ENCODE peak calls at places on chromosomes 5 and 9, in six cellular contexts. H is epithelial cell of esophagus, L is AG04449, A is upper lobe of right lung, O is prostate gland, I is GM13977. B is an unnamed sample.

GRCh38 chr9:112169368-112169767 is 5.7 kb downstream of the SUSD1 start:
- DNase-seq in H (peak), A (no peak), I (no peak), L (no peak), O (no peak), B (no peak)

GRCh38 chr5:15897609-15898008 is 282.0 kb downstream of the MARCHF11 start:
- DNase-seq in A (no peak), I (no peak), H (no peak), O (no peak), L (no peak), B (no peak)

GRCh38 chr5:158203256-158203655 is 344.3 kb upstream of the CLINT1 start:
- DNase-seq in I (no peak), O (no peak), L (no peak), A (no peak), H (no peak), B (no peak)

GRCh38 chr9:127968046-127968445 is 12.7 kb downstream of the EEIG1 start:
- DNase-seq in O (no peak), I (no peak), A (no peak), H (peak), L (no peak), B (no peak)

GRCh38 chr9:108180511-108180910 is 675.3 kb downstream of the ACTL7B start:
- DNase-seq in H (no peak), I (no peak), L (no peak), A (no peak), O (peak), B (no peak)

GRCh38 chr5:135662104-135662503 is 83.3 kb upstream of the CXCL14 start:
- DNase-seq in L (no peak), H (no peak), I (no peak), A (no peak), O (no peak), B (no peak)

GRCh38 chr9:112218908-112219307 is 43.8 kb upstream of the SUSD1 start:
- DNase-seq in O (no peak), I (peak), A (no peak), H (no peak), L (no peak), B (no peak)

GRCh38 chr9:117936185-117936758 is 232.1 kb downstream of the TLR4 start:
- DNase-seq in L (no peak), A (no peak), I (no peak), H (no peak), O (no peak), B (no peak)

GRCh38 chr5:156128026-156128425 is 198.9 kb upstream of the SGCD start:
- DNase-seq in O (no peak), A (no peak), H (no peak), L (no peak), I (peak), B (no peak)

GRCh38 chr5:158759276-158759675 is 340.4 kb downstream of the EBF1 start:
- DNase-seq in O (no peak), L (no peak), A (no peak), I (no peak), H (no peak), B (no peak)

GRCh38 chr5:77898385-77898784 is 122.2 kb upstream of the TBCA start:
- DNase-seq in L (no peak), H (no peak), O (no peak), I (no peak), A (no peak), B (no peak)

GRCh38 chr5:97163360-97163764 is 19.7 kb downstream of the RIOK2 start:
- DNase-seq in L (no peak), A (no peak), I (no peak), H (peak), O (no peak), B (no peak)

GRCh38 chr9:71693607-71694006 is 74.7 kb downstream of the CEMIP2 start:
- DNase-seq in L (no peak), A (no peak), O (no peak), H (no peak), I (no peak), B (no peak)

GRCh38 chr5:140118294-140118936 is 4.5 kb downstream of the PURA start:
- DNase-seq in L (no peak), O (no peak), A (no peak), H (no peak), I (no peak), B (no peak)

GRCh38 chr5:63201738-63202137 is 623.1 kb downstream of the LRRC70 start:
- DNase-seq in I (no peak), O (no peak), L (no peak), A (no peak), H (peak), B (no peak)
- TF ChIP-seq CTCF in I (no peak), O (no peak), L (no peak), A (no peak), H (no peak), B (no peak)

DNA sequence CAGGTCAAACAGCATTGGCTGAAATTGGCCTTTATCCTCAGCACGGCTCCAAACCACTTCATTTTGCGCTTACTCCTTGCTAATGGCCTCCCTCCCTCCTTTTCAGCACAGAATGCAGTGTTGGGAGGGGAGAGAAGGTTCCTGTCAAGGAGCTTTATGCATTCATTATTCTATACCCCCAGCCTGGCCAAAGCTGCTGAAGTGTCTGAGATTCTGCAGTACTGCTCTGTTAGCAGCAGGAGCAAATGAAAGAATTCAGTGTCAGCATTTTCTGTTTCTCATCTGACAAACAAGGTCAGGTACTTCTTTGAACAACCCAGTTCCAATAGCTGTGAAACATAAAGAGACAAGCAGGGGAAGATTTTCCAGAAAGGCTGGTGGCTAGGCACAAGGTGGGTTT is 109.5 kb upstream of the APC start:
- DNase-seq in O (no peak), H (no peak), L (no peak), I (no peak), A (no peak), B (no peak)
- TF ChIP-seq CTCF in O (no peak), H (no peak), L (no peak), I (no peak), A (no peak), B (no peak)

GRCh38 chr5:180086816-180087426 is 15.4 kb upstream of the RNF130 start:
- DNase-seq in O (no peak), A (no peak), I (no peak), H (no peak), L (no peak), B (no peak)

GRCh38 chr5:180093241-180093640 is 21.7 kb upstream of the RNF130 start:
- DNase-seq in I (no peak), O (no peak), H (no peak), L (no peak), A (no peak), B (no peak)

GRCh38 chr5:180088561-180088960 is 17.0 kb upstream of the RNF130 start:
- DNase-seq in I (no peak), H (no peak), A (no peak), L (no peak), O (no peak), B (no peak)

GRCh38 chr5:180090769-180091546 is 19.4 kb upstream of the RNF130 start:
- DNase-seq in A (no peak), L (no peak), O (peak), H (peak), I (no peak), B (no peak)

GRCh38 chr5:180090098-180090768 is 18.7 kb upstream of the RNF130 start:
- DNase-seq in A (peak), I (peak), H (peak), L (no peak), O (peak), B (no peak)
- TF ChIP-seq CTCF in A (peak), I (peak), H (peak), L (peak), O (peak), B (peak)

DNA sequence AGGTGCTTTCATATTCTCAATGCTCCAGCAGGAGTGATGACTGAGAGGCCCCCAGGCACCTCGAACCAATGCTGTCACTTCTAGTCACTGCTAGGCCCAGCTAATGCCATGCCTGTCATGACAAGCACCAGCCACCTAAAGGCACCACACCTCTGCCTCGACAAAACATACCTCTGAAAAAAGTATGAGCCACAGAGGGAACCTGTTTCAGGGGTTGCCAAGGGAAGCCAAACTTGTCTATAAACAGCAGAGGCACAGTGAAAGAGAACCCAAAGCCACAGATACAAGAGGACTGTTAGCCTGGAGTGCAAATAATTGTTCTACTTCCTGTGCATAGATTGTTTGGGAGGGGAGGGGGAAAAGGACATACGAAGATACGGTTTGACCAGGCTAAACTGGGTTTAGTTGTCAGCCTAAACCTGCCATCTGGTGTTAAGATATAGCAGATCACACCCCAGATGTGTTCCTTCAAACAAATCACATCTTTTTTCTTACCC is 45.9 kb downstream of the BNC2 start:
- DNase-seq in L (no peak), A (no peak), I (no peak), O (peak), H (peak), B (peak)
- TF ChIP-seq CTCF in L (no peak), A (no peak), I (no peak), O (no peak), H (no peak), B (peak)

DNA sequence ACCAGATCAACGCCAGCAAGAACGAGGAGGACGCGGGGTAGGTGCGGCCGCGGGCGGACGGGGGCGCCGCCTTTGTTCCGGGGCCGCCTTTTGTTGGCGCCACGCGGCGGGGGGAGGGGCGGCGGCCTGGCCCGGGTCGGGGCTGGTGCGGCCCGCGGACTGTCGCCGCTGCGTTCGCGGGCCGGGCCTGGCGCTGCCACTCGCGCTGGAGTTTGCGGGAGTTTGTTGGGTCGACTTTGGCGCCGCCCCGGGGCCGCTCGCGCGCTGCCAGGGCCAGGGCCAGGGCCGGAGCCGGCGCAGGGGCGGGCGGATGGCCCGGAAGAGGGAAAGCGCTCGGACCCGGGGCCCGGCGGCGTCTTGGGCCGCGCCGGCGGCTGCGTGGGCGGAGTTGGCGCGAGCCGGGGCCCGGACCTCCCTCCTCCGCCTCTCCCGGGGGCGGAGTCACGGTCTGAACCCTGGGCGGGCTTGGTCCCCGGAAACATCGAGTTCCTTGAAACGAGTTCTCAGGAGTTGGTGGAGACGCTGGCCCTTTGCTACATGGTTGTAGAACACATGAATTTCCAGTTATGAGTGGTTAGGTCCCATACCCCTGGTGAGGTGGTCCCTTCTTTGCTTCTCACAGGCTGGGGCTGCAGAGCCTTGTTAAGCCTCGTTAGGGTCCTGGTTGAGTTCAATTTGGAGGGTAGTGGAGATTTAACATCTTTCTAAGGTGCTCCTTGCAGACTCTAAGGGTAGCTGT is 846 bp downstream of the HNRNPAB start:
- DNase-seq in H (peak), A (peak), I (peak), O (peak), L (no peak), B (no peak)
- TF ChIP-seq CTCF in H (no peak), A (no peak), I (no peak), O (peak), L (no peak), B (no peak)

DNA sequence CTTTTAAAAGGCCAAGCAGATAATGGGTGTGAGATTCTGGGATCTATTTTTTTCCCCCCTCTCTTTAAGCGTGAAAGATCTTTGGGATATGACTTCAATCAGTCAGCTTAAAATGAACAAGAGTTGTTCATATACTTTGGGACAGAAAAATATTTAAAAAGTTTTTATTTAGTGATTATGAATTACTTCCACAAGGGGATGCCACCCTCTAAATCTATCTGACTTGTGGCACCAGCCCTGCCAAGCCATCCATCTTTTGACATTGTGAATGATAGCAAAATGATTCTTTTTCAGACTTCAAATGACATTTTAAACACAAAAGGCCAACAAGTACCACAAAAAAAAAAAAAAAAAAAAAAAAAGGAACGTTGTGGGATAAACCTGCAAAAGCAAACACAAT is 111.0 kb upstream of the HMHB1 start:
- DNase-seq in I (no peak), O (no peak), H (no peak), A (no peak), L (no peak), B (no peak)
- TF ChIP-seq CTCF in I (no peak), O (no peak), H (no peak), A (no peak), L (no peak), B (peak)

GRCh38 chr5:59450245-59450644 is 443.3 kb downstream of the PDE4D start:
- DNase-seq in A (no peak), I (peak), H (no peak), L (no peak), O (no peak), B (no peak)
- TF ChIP-seq CTCF in A (no peak), I (peak), H (peak), L (no peak), O (no peak), B (peak)

DNA sequence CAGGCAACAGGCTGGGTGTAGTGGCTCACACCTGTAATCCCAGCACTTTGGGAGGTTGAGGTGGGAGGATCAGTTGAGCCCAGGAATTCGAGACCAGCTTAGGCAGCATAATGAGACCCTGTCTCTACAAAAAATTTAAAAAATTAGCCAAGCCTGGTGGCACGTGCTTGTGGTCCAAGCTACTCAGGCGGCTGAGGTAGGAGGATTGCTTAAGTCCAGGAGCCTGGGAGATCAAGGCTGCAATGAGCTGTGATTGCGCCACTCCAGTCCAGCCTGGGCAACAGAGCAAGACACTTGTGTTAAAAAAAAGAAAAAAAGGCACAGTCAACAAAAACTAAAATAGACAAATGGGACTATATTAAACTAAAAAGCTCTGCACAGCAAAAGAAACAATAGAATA is 29.3 kb downstream of the ATP6V0E1 start:
- DNase-seq in H (no peak), A (peak), O (no peak), I (no peak), L (no peak), B (no peak)
- TF ChIP-seq CTCF in H (no peak), A (no peak), O (no peak), I (no peak), L (no peak), B (no peak)

B was measured in HFF-Myc.